ENCODE peak calls at places on chromosome 22, in seven cellular contexts. One of them, this sample, is unnamed.

GRCh38 chr22:41844513-41844912 is 11.6 kb downstream of the SREBF2 start:
- DNase-seq in A549: no peak
- DNase-seq in stomach: peak; percentile 80
- DNase-seq in tibial nerve: no peak
- DNase-seq in sigmoid colon: no peak
- DNase-seq in ovary: no peak
- DNase-seq in suprapubic skin: no peak
- DNase-seq in this sample: no peak

GRCh38 chr22:37204045-37204655 is 8.1 kb downstream of the SSTR3 start:
- DNase-seq in A549: no peak
- DNase-seq in stomach: no peak
- DNase-seq in tibial nerve: no peak
- DNase-seq in sigmoid colon: peak; percentile 33
- DNase-seq in ovary: no peak
- DNase-seq in suprapubic skin: peak; percentile 41
- DNase-seq in this sample: no peak

GRCh38 chr22:44647141-44647540 is 54.9 kb upstream of the PRR5 start:
- DNase-seq in A549: no peak
- DNase-seq in stomach: no peak
- DNase-seq in tibial nerve: no peak
- DNase-seq in sigmoid colon: no peak
- DNase-seq in ovary: no peak
- DNase-seq in suprapubic skin: no peak
- DNase-seq in this sample: no peak

GRCh38 chr22:44878483-44879300 is 126.3 kb downstream of the ARHGAP8 start:
- DNase-seq in A549: no peak
- DNase-seq in stomach: no peak
- DNase-seq in tibial nerve: no peak
- DNase-seq in sigmoid colon: peak; percentile 52
- DNase-seq in ovary: no peak
- DNase-seq in suprapubic skin: no peak
- DNase-seq in this sample: no peak

GRCh38 chr22:26674211-26675190 is 17.1 kb downstream of the MIAT start:
- DNase-seq in A549: no peak
- DNase-seq in stomach: no peak
- DNase-seq in tibial nerve: no peak
- DNase-seq in sigmoid colon: no peak
- DNase-seq in ovary: no peak
- DNase-seq in suprapubic skin: no peak
- DNase-seq in this sample: no peak

GRCh38 chr22:44458044-44459020 is 39.7 kb downstream of the RTL6 start:
- DNase-seq in A549: no peak
- DNase-seq in stomach: no peak
- DNase-seq in tibial nerve: no peak
- DNase-seq in sigmoid colon: no peak
- DNase-seq in ovary: no peak
- DNase-seq in suprapubic skin: no peak
- DNase-seq in this sample: peak; percentile 86

GRCh38 chr22:19065298-19065859 is 56.8 kb downstream of the DGCR2 start:
- DNase-seq in A549: no peak
- DNase-seq in stomach: no peak
- DNase-seq in tibial nerve: no peak
- DNase-seq in sigmoid colon: peak; percentile 29
- DNase-seq in ovary: no peak
- DNase-seq in suprapubic skin: no peak
- DNase-seq in this sample: no peak

GRCh38 chr22:25495286-25495685 is 69.2 kb upstream of the GRK3 start:
- DNase-seq in A549: no peak
- DNase-seq in stomach: no peak
- DNase-seq in tibial nerve: no peak
- DNase-seq in sigmoid colon: no peak
- DNase-seq in ovary: no peak
- DNase-seq in suprapubic skin: no peak
- DNase-seq in this sample: no peak

GRCh38 chr22:23518381-23519187 is 61.5 kb downstream of the IGLL1 start:
- DNase-seq in A549: no peak
- DNase-seq in stomach: no peak
- DNase-seq in tibial nerve: no peak
- DNase-seq in sigmoid colon: no peak
- DNase-seq in ovary: no peak
- DNase-seq in suprapubic skin: no peak
- DNase-seq in this sample: no peak

GRCh38 chr22:24325105-24325757 is 54.6 kb downstream of the SPECC1L start:
- DNase-seq in A549: peak; percentile 70
- DNase-seq in stomach: no peak
- DNase-seq in tibial nerve: peak; percentile 48
- DNase-seq in sigmoid colon: no peak
- DNase-seq in ovary: no peak
- DNase-seq in suprapubic skin: no peak
- DNase-seq in this sample: no peak

GRCh38 chr22:20095521-20095920 is 15.5 kb downstream of the DGCR8 start:
- DNase-seq in A549: no peak
- DNase-seq in stomach: no peak
- DNase-seq in tibial nerve: no peak
- DNase-seq in sigmoid colon: no peak
- DNase-seq in ovary: no peak
- DNase-seq in suprapubic skin: no peak
- DNase-seq in this sample: no peak

GRCh38 chr22:40898850-40899357 is 37.0 kb upstream of the DNAJB7 start:
- DNase-seq in A549: peak; percentile 49
- DNase-seq in stomach: no peak
- DNase-seq in tibial nerve: no peak
- DNase-seq in sigmoid colon: no peak
- DNase-seq in ovary: no peak
- DNase-seq in suprapubic skin: no peak
- DNase-seq in this sample: no peak

GRCh38 chr22:42920101-42920820 is 63.2 kb upstream of the ARFGAP3 start:
- DNase-seq in A549: peak; percentile 35
- DNase-seq in stomach: no peak
- DNase-seq in tibial nerve: no peak
- DNase-seq in sigmoid colon: peak; percentile 55
- DNase-seq in ovary: no peak
- DNase-seq in suprapubic skin: no peak
- DNase-seq in this sample: no peak

GRCh38 chr22:37696657-37697539 is at the start of gene TRIOBP:
- DNase-seq in A549: peak; percentile 87
- DNase-seq in stomach: peak; percentile 96
- DNase-seq in tibial nerve: peak; percentile 78
- DNase-seq in sigmoid colon: peak; percentile 95
- DNase-seq in ovary: peak; percentile 89
- DNase-seq in suprapubic skin: peak; percentile 96
- DNase-seq in this sample: peak; percentile 98

GRCh38 chr22:32848226-32848625 is 46.7 kb downstream of the TIMP3 start:
- DNase-seq in A549: no peak
- DNase-seq in stomach: no peak
- DNase-seq in tibial nerve: no peak
- DNase-seq in sigmoid colon: no peak
- DNase-seq in ovary: no peak
- DNase-seq in suprapubic skin: no peak
- DNase-seq in this sample: no peak

GRCh38 chr22:25081409-25081824 is 118.2 kb upstream of the CRYBB3 start:
- DNase-seq in A549: peak; percentile 29
- DNase-seq in stomach: peak; percentile 57
- DNase-seq in tibial nerve: peak; percentile 36
- DNase-seq in sigmoid colon: no peak
- DNase-seq in ovary: no peak
- DNase-seq in suprapubic skin: no peak
- DNase-seq in this sample: no peak

GRCh38 chr22:32843300-32843699 is 41.8 kb downstream of the TIMP3 start:
- DNase-seq in A549: no peak
- DNase-seq in stomach: no peak
- DNase-seq in tibial nerve: no peak
- DNase-seq in sigmoid colon: no peak
- DNase-seq in ovary: no peak
- DNase-seq in suprapubic skin: no peak
- DNase-seq in this sample: no peak

GRCh38 chr22:44404341-44405020 is 91.7 kb upstream of the SHISAL1 start:
- DNase-seq in A549: no peak
- DNase-seq in stomach: no peak
- DNase-seq in tibial nerve: no peak
- DNase-seq in sigmoid colon: peak; percentile 48
- DNase-seq in ovary: no peak
- DNase-seq in suprapubic skin: peak; percentile 27
- DNase-seq in this sample: no peak

GRCh38 chr22:38716827-38717226 is 11.1 kb downstream of the GTPBP1 start:
- DNase-seq in A549: no peak
- DNase-seq in stomach: no peak
- DNase-seq in tibial nerve: no peak
- DNase-seq in sigmoid colon: no peak
- DNase-seq in ovary: no peak
- DNase-seq in suprapubic skin: no peak
- DNase-seq in this sample: no peak
- H3K27ac ChIP-seq in A549: no peak overlapping the region
- H3K27ac ChIP-seq in stomach: no peak overlapping the region
- H3K27ac ChIP-seq in tibial nerve: no peak overlapping the region
- H3K27ac ChIP-seq in sigmoid colon: no peak overlapping the region
- H3K27ac ChIP-seq in ovary: no peak overlapping the region
- H3K27ac ChIP-seq in suprapubic skin: no peak overlapping the region
- H3K27ac ChIP-seq in this sample: no peak overlapping the region

DNA sequence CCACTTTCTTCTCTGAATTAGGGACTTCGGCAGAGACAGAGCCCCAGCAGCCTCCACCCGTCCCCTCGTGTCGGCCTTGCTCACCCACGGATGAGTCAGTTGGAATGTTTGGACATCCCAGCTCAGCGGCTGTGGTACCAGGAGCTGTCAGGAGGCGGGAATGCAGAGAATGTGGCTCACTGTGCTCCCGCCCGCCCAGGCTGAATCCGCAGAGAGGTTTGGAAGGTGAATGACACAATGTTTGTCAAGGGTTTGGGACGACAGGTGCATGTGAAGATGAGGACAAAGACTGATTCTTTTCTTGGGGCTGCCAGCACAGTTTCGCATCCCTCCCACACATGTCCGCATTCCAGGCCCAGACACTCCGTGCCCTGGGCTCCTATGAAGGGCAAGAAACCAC is 39.6 kb downstream of the LIF start:
- DNase-seq in A549: peak; percentile 97
- DNase-seq in stomach: peak; percentile 35
- DNase-seq in tibial nerve: peak; percentile 33
- DNase-seq in sigmoid colon: peak; percentile 82
- DNase-seq in ovary: peak; percentile 37
- DNase-seq in suprapubic skin: peak; percentile 90
- DNase-seq in this sample: no peak
- TF ChIP-seq EP300 in A549: peak; percentile 98
- TF ChIP-seq EP300 in stomach: no peak
- TF ChIP-seq EP300 in tibial nerve: peak; percentile 9
- TF ChIP-seq EP300 in sigmoid colon: no peak
- TF ChIP-seq EP300 in ovary: no peak
- TF ChIP-seq EP300 in suprapubic skin: no peak
- TF ChIP-seq EP300 in this sample: no peak

DNA sequence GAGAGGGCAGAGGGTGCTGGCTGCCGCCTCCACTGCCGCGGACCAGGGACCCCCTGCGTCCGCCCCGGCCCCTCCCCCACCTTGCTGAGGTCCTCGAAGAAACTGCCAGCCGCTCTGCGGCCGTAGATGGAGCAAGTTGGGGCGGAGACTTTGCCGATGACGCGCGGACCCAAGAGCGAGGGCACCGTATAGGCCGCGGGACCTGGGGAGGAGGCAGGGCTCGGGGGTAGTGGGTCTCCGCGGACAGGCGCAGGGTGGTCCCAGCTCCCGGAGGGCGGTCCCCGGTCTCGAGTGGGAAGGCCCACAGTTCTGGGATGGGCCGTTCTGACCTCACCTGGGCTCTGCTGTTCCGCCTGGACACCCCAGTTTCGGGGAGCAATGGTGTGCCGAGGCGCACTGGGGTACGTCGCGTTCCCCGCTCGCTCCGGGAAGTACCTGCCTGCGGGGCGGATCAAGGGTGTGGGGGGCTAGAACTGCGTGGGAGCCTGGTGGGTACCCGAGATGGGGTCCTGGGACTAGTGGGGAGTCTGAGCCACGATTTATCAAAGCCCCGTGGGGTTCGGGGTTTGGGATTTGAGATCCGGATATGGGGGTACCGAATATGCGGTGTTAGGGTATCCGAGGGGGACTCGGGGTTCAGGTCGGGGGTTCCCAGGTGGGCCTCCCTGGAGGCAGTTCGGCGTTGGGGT is 1.2 kb upstream of the TYMP start:
- DNase-seq in A549: peak; percentile 91
- DNase-seq in stomach: peak; percentile 91
- DNase-seq in tibial nerve: peak; percentile 75
- DNase-seq in sigmoid colon: peak; percentile 94
- DNase-seq in ovary: peak; percentile 49
- DNase-seq in suprapubic skin: peak; percentile 94
- DNase-seq in this sample: no peak
- TF ChIP-seq POLR2A in A549: peak; percentile 67
- TF ChIP-seq POLR2A in stomach: peak; percentile 55
- TF ChIP-seq POLR2A in tibial nerve: peak; percentile 27
- TF ChIP-seq POLR2A in sigmoid colon: peak; percentile 44
- TF ChIP-seq POLR2A in ovary: no peak
- TF ChIP-seq POLR2A in suprapubic skin: no peak
- TF ChIP-seq POLR2A in this sample: peak; percentile 76

DNA sequence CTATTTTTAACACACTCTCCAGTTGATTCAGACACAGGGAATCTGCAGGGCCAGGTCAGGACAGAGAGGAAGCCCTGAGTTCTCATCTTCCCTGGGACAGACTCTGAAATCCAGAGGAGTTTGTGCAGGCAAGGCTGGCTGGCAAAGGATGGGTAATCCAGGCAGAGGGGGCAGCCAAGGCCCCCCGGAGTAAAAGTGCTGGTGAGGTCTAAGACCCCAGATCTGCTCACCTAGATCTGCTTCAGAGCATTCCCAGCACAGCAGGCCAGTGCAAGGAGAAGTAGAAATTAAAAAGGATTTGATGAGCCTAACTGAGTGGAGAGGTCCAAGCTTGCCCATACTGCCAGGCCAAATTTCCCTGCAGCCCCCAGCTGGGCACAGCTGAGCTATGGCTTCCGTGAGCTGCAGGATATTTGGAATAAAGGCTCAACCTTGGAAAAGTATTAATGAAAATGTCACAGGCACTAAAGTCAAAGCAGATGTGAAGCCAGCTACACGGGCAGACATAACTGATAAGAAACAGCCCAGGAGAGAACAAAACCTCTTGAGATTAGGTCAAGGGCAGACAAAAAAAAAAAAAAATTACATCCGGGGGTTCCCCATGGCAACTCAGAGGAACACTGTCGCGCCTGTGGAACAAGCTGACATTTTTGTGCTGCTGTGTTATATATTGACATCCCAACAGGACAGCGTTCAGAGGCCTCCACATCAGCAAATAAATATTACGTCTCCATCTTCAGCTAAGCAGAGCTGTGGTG is 40.9 kb upstream of the MN1 start:
- DNase-seq in A549: no peak
- DNase-seq in stomach: no peak
- DNase-seq in tibial nerve: no peak
- DNase-seq in sigmoid colon: peak; percentile 39
- DNase-seq in ovary: no peak
- DNase-seq in suprapubic skin: peak; percentile 41
- DNase-seq in this sample: no peak
- H3K27ac ChIP-seq in A549: no peak overlapping the region
- H3K27ac ChIP-seq in stomach: peak overlapping the region; percentile 58
- H3K27ac ChIP-seq in tibial nerve: no peak overlapping the region
- H3K27ac ChIP-seq in sigmoid colon: peak overlapping the region; percentile 0
- H3K27ac ChIP-seq in ovary: peak overlapping the region; percentile 71
- H3K27ac ChIP-seq in suprapubic skin: no peak overlapping the region
- H3K27ac ChIP-seq in this sample: no peak overlapping the region